ENCODE peak calls at places on chromosomes 6 and 20, in nine cellular contexts. A is ovary, D is A549, Y is neural progenitor cell, V is HFF-Myc, G is gastrocnemius medialis, K is mesothelial cell of epicardium, Z is sigmoid colon, H is Peyer's patch. E is an unnamed sample.

GRCh38 chr6:75124983-75125382 is 80.9 kb downstream of the COL12A1 start:
- DNase-seq in K (no peak), H (no peak), Y (no peak), V (no peak), D (no peak), G (no peak), Z (no peak), A (no peak), E (no peak)

GRCh38 chr6:91826128-91826527 is 1239.3 kb upstream of the MAP3K7 start:
- DNase-seq in H (no peak), A (no peak), Y (no peak), Z (no peak), D (no peak), K (no peak), V (no peak), G (no peak), E (no peak)

GRCh38 chr20:63640086-63640485 is 13.1 kb downstream of the STMN3 start:
- DNase-seq in H (peak; percentile 46), D (no peak), G (no peak), A (no peak), V (no peak), Z (no peak), K (no peak), Y (no peak), E (no peak)

GRCh38 chr6:83601119-83601518 is 88.8 kb downstream of the PRSS35 start:
- DNase-seq in D (no peak), V (no peak), K (no peak), Y (no peak), Z (no peak), A (no peak), H (no peak), G (no peak), E (no peak)

GRCh38 chr6:3750324-3751018 is 1.0 kb downstream of the PXDC1 start:
- DNase-seq in Z (peak; percentile 95), K (no peak), V (no peak), Y (peak; percentile 62), H (peak; percentile 84), G (peak; percentile 77), A (peak; percentile 89), D (no peak), E (peak; percentile 46)

GRCh38 chr6:93136111-93136510 is 283.2 kb downstream of the EPHA7 start:
- DNase-seq in K (no peak), Z (peak; percentile 42), V (no peak), H (no peak), Y (peak; percentile 6), D (no peak), G (no peak), A (no peak), E (no peak)

GRCh38 chr20:62697468-62697912 is 11.1 kb upstream of the NTSR1 start:
- DNase-seq in H (no peak), V (no peak), K (no peak), Z (no peak), G (no peak), Y (no peak), A (no peak), D (no peak), E (no peak)

GRCh38 chr6:122609881-122610689 is at the start of gene PKIB:
- DNase-seq in A (peak; percentile 13), H (peak; percentile 89), V (peak; percentile 7), Y (peak; percentile 85), D (peak; percentile 60), K (peak; percentile 54), G (peak; percentile 61), Z (peak; percentile 74), E (peak; percentile 26)

GRCh38 chr6:89934685-89935366 is 40.6 kb downstream of the GJA10 start:
- DNase-seq in V (no peak), K (no peak), A (no peak), H (no peak), Y (peak; percentile 31), D (no peak), Z (no peak), G (no peak), E (no peak)

GRCh38 chr6:150638286-150638685 is 38.6 kb downstream of the PLEKHG1 start:
- DNase-seq in Z (no peak), D (no peak), V (no peak), A (no peak), K (no peak), G (no peak), H (no peak), Y (no peak), E (no peak)

GRCh38 chr6:37554480-37554819 is 54.8 kb upstream of the CCDC167 start:
- DNase-seq in A (no peak), Z (no peak), H (no peak), K (no peak), V (no peak), D (no peak), G (no peak), Y (no peak), E (no peak)

GRCh38 chr20:62252342-62252966 is 14.1 kb downstream of the OSBPL2 start:
- DNase-seq in Z (no peak), Y (no peak), V (no peak), K (no peak), D (no peak), A (no peak), G (no peak), H (no peak), E (no peak)

GRCh38 chr6:33622456-33623431 is 1.6 kb downstream of the ITPR3 start:
- DNase-seq in A (peak; percentile 38), K (no peak), G (peak; percentile 34), H (no peak), Y (no peak), Z (no peak), V (no peak), D (no peak), E (no peak)

GRCh38 chr6:43702522-43703440 is 15.2 kb upstream of the MRPS18A start:
- DNase-seq in V (peak; percentile 63), Y (peak; percentile 97), K (peak; percentile 44), A (peak; percentile 82), Z (peak; percentile 96), D (peak; percentile 92), H (peak; percentile 84), G (peak; percentile 88), E (peak; percentile 50)

GRCh38 chr6:168164462-168165061 is 85.5 kb upstream of the FRMD1 start:
- DNase-seq in Z (no peak), Y (no peak), K (no peak), H (no peak), D (no peak), V (no peak), A (no peak), G (no peak), E (no peak)

GRCh38 chr20:2320813-2321658 is 25.2 kb downstream of the TGM3 start:
- DNase-seq in V (no peak), G (no peak), H (no peak), D (no peak), A (no peak), Z (no peak), K (no peak), Y (no peak), E (no peak)

GRCh38 chr6:169867751-169868191 is 116.3 kb downstream of the ERMARD start:
- DNase-seq in Y (no peak), G (no peak), K (no peak), A (no peak), D (no peak), Z (no peak), V (no peak), H (no peak), E (no peak)

GRCh38 chr6:27592481-27593199 is 119.7 kb upstream of the ZNF184 start:
- DNase-seq in G (no peak), H (no peak), A (no peak), K (no peak), Y (peak; percentile 76), Z (no peak), D (peak; percentile 79), V (peak; percentile 77), E (no peak)

GRCh38 chr20:38723982-38724602 is at the start of gene SLC32A1:
- DNase-seq in Y (peak; percentile 71), G (no peak), V (no peak), Z (no peak), H (no peak), K (no peak), D (no peak), A (no peak), E (peak; percentile 22)

GRCh38 chr20:19947611-19948264 is 69.4 kb upstream of the NAA20 start:
- DNase-seq in V (peak; percentile 38), H (no peak), K (no peak), A (no peak), D (no peak), G (no peak), Y (no peak), Z (no peak), E (no peak)

GRCh38 chr6:137031122-137031521 is 13.6 kb downstream of the IL20RA start:
- DNase-seq in Z (no peak), A (no peak), Y (no peak), G (no peak), H (no peak), K (no peak), V (no peak), D (no peak), E (no peak)

GRCh38 chr6:152380993-152381898 is 255.9 kb downstream of the SYNE1 start:
- DNase-seq in A (peak; percentile 79), G (peak; percentile 72), Z (peak; percentile 95), K (peak; percentile 36), Y (peak; percentile 54), V (peak; percentile 94), D (peak; percentile 89), H (peak; percentile 53), E (no peak)

GRCh38 chr6:111777357-111777756 is 95.9 kb downstream of the FYN start:
- DNase-seq in Z (no peak), H (no peak), G (no peak), Y (no peak), D (no peak), K (no peak), A (no peak), V (no peak), E (no peak)
- TF ChIP-seq CTCF in Z (no peak), H (no peak), G (no peak), Y (peak; percentile 20), D (no peak), K (no peak), A (no peak), V (no peak), E (no peak)

DNA sequence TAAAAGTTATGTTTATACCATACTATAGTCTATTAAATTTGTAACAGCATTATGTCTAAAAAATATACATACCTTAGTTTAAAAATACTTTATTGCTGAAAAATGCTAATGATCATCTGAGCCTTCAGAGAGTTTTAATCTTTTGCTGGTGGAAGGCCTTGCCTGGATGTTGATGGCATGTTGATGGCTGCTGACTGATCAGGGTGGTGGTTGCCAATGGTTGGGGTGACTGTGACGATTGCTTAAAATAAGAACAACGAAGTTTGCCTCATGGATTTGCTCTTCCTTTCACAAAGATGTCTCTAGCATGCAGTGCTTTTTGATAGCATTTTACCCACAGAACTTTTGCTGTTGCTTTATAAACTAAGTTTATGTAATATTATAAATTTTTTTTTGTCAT is 68.6 kb downstream of the QKI start:
- DNase-seq in K (no peak), A (no peak), Y (no peak), H (no peak), Z (no peak), D (no peak), V (no peak), G (no peak), E (no peak)
- TF ChIP-seq CTCF in K (no peak), A (no peak), Y (no peak), H (no peak), Z (no peak), D (no peak), V (no peak), G (no peak), E (no peak)

GRCh38 chr6:113190170-113190569 is 667.0 kb upstream of the MARCKS start:
- DNase-seq in K (no peak), V (no peak), D (no peak), H (no peak), Y (peak; percentile 16), A (no peak), G (no peak), Z (no peak), E (no peak)
- TF ChIP-seq CTCF in K (no peak), V (no peak), D (no peak), H (no peak), Y (peak; percentile 37), A (no peak), G (no peak), Z (no peak), E (no peak)

GRCh38 chr6:161374971-161375873 is 101.4 kb upstream of the AGPAT4 start:
- DNase-seq in H (peak; percentile 80), G (peak; percentile 58), D (peak; percentile 14), A (no peak), V (no peak), Y (peak; percentile 41), K (no peak), Z (peak; percentile 76), E (no peak)
- TF ChIP-seq CTCF in H (no peak), G (no peak), D (no peak), A (no peak), V (peak; percentile 2), Y (peak; percentile 37), K (no peak), Z (no peak), E (no peak)